ENCODE peak calls at places on chromosomes 1 and 21, in nine cellular contexts. W is ovary, B is lower lobe of right lung, C is fibroblast of lung, N is transverse colon, K is BJ, O is upper lobe of right lung, S is AG10803, T is dorsolateral prefrontal cortex. D is an unnamed sample.

GRCh38 chr1:206579747-206580437 is 32.4 kb downstream of the EIF2D start:
- DNase-seq in W (no peak), B (peak; percentile 92), C (no peak), N (peak; percentile 86), K (no peak), O (peak; percentile 91), S (peak; percentile 82), T (no peak), D (no peak)

GRCh38 chr1:176205322-176205914 is 1.7 kb downstream of the COP1 start:
- DNase-seq in W (no peak), B (no peak), C (peak; percentile 23), N (no peak), K (no peak), O (no peak), S (no peak), T (no peak), D (no peak)

GRCh38 chr1:64291931-64292330 is 88.5 kb downstream of the UBE2U start:
- DNase-seq in W (no peak), B (no peak), C (no peak), N (no peak), K (no peak), O (no peak), S (no peak), T (no peak), D (no peak)

GRCh38 chr1:43329995-43330751 is 7.4 kb upstream of the MPL start:
- DNase-seq in W (peak; percentile 30), B (no peak), C (peak; percentile 46), N (no peak), K (peak; percentile 38), O (peak; percentile 70), S (peak; percentile 47), T (no peak), D (peak; percentile 79)

GRCh38 chr1:58895082-58895481 is 111.2 kb upstream of the JUN start:
- DNase-seq in W (no peak), B (no peak), C (no peak), N (no peak), K (no peak), O (no peak), S (no peak), T (no peak), D (no peak)

GRCh38 chr1:30383131-30383793 is 340.1 kb downstream of the MATN1 start:
- DNase-seq in W (no peak), B (no peak), C (no peak), N (no peak), K (no peak), O (peak; percentile 22), S (no peak), T (no peak), D (no peak)

GRCh38 chr1:98903261-98903660 is 101.4 kb downstream of the PLPPR5 start:
- DNase-seq in W (no peak), B (no peak), C (peak; percentile 89), N (no peak), K (no peak), O (no peak), S (peak; percentile 59), T (no peak), D (peak; percentile 10)

GRCh38 chr21:31558839-31559367 is 100.6 kb upstream of the SOD1 start:
- DNase-seq in W (peak; percentile 81), B (peak; percentile 77), C (peak; percentile 90), N (peak; percentile 89), K (peak; percentile 7), O (peak; percentile 86), S (peak; percentile 55), T (peak; percentile 99), D (peak; percentile 29)

GRCh38 chr1:200118779-200119505 is 91.4 kb downstream of the NR5A2 start:
- DNase-seq in W (no peak), B (no peak), C (no peak), N (no peak), K (no peak), O (no peak), S (no peak), T (no peak), D (no peak)

GRCh38 chr21:15003463-15004135 is 61.2 kb downstream of the NRIP1 start:
- DNase-seq in W (no peak), B (no peak), C (no peak), N (no peak), K (no peak), O (no peak), S (no peak), T (no peak), D (no peak)

GRCh38 chr1:208029381-208030319 is 118.7 kb upstream of the CD34 start:
- DNase-seq in W (no peak), B (no peak), C (peak; percentile 80), N (peak; percentile 19), K (no peak), O (no peak), S (peak; percentile 81), T (no peak), D (no peak)

GRCh38 chr1:160519542-160520435 is 3.3 kb downstream of the SLAMF6 start:
- DNase-seq in W (no peak), B (no peak), C (no peak), N (no peak), K (no peak), O (no peak), S (no peak), T (no peak), D (no peak)

GRCh38 chr1:43706598-43707190 is 642 bp upstream of the ST3GAL3 start:
- DNase-seq in W (peak; percentile 23), B (no peak), C (peak; percentile 22), N (peak; percentile 22), K (no peak), O (no peak), S (peak; percentile 17), T (no peak), D (no peak)

GRCh38 chr1:181250038-181250437 is 161.5 kb downstream of the IER5 start:
- DNase-seq in W (no peak), B (no peak), C (no peak), N (no peak), K (no peak), O (no peak), S (no peak), T (no peak), D (no peak)

GRCh38 chr1:1422465-1423244 is 1.6 kb upstream of the ANKRD65 start:
- DNase-seq in W (peak; percentile 22), B (no peak), C (no peak), N (no peak), K (no peak), O (no peak), S (no peak), T (no peak), D (no peak)

GRCh38 chr1:228772516-228773212 is 37.4 kb downstream of the RHOU start:
- DNase-seq in W (no peak), B (no peak), C (no peak), N (no peak), K (no peak), O (no peak), S (no peak), T (no peak), D (no peak)

GRCh38 chr1:24897263-24898151 is 32.6 kb downstream of the RUNX3 start:
- DNase-seq in W (no peak), B (peak; percentile 35), C (no peak), N (peak; percentile 76), K (no peak), O (no peak), S (no peak), T (peak; percentile 31), D (no peak)

GRCh38 chr1:39849203-39849602 is 34.1 kb downstream of the TRIT1 start:
- DNase-seq in W (no peak), B (no peak), C (no peak), N (no peak), K (no peak), O (no peak), S (no peak), T (no peak), D (no peak)

GRCh38 chr1:22291057-22291456 is 148.2 kb upstream of the WNT4 start:
- DNase-seq in W (no peak), B (no peak), C (no peak), N (no peak), K (no peak), O (no peak), S (no peak), T (no peak), D (no peak)

DNA sequence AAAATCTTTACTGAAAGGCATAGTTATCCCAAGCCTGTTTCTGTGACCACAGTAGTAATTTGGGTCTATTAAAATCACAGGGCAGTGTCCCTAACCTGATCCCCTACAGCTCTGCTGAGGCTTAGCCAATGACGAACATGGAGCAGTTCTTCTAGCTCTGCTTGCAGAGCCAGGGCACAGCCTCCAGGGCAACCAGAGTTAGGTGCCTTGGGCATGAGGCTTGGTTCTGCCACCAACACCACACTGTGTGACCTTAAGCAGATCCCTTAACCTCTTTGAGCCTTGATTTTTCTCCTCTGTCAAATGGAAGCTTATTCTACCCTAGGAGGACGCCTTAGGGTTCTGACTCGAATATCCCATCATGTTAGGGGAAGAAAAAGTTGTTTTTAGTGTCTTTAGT is 86.7 kb upstream of the TLR5 start:
- DNase-seq in W (no peak), B (no peak), C (no peak), N (no peak), K (no peak), O (no peak), S (no peak), T (no peak), D (no peak)
- TF ChIP-seq CTCF in W (no peak), B (no peak), C (no peak), N (no peak), K (no peak), O (no peak), S (no peak), T (no peak), D (no peak)

GRCh38 chr1:112359961-112360767 is 35.9 kb upstream of the CTTNBP2NL start:
- DNase-seq in W (peak; percentile 69), B (peak; percentile 62), C (peak; percentile 83), N (peak; percentile 79), K (peak; percentile 59), O (peak; percentile 78), S (peak; percentile 96), T (no peak), D (no peak)
- H3K4me3 ChIP-seq in W (peak overlapping the region; percentile 26), B (peak overlapping the region; percentile 38), C (peak overlapping the region; percentile 0), N (no peak overlapping the region), K (peak overlapping the region; percentile 16), O (peak overlapping the region; percentile 25), S (peak overlapping the region; percentile 48), T (no peak overlapping the region), D (no peak overlapping the region)

DNA sequence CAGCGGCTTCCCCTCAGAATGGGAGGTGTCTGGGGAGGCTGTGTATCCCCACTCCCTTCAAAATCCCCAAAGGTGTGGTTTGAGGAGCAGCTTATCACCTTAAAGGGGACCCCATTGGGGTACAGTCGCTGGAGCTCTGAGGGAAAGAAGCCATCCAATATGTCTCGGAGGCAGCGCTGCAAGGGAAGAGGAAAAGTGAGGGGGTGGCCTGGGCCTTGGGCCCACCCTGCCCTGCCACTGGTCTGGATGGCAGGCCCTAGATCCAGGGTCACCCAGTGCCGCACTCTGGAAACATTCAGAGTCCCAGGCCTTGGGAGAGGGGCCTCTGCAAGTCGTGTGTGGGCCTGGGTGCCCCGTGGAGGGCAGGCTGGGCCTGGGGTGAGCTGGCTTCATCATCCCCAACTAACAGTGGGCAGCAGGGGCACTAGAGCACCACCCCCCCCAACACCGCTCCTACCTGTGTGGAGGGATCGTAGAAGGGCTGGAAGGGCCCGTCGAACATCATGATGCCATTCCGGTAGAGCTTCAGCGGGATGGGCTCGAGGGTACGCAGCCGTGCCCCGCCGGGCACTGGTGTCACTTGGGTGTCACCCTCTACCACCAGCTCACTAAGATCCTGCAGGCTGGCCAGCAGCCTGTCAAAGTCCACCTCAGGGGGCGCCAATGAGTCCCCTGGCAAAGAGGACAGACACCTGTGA is 5.6 kb downstream of the SH3BGRL3 start:
- DNase-seq in W (no peak), B (no peak), C (no peak), N (peak; percentile 52), K (no peak), O (no peak), S (no peak), T (no peak), D (no peak)
- TF ChIP-seq CTCF in W (no peak), B (peak; percentile 23), C (peak; percentile 25), N (no peak), K (peak; percentile 23), O (peak; percentile 26), S (peak; percentile 11), T (no peak), D (peak; percentile 51)

GRCh38 chr21:36692844-36693143 is 6.1 kb upstream of the SIM2 start:
- DNase-seq in W (no peak), B (no peak), C (no peak), N (no peak), K (no peak), O (no peak), S (no peak), T (no peak), D (no peak)
- H3K4me3 ChIP-seq in W (no peak overlapping the region), B (no peak overlapping the region), C (no peak overlapping the region), N (no peak overlapping the region), K (no peak overlapping the region), O (no peak overlapping the region), S (no peak overlapping the region), T (no peak overlapping the region), D (no peak overlapping the region)

D was measured in HFF-Myc.